ENCODE peak calls at places on chromosome 18, in nine cellular contexts. O is KBM-7, I is activated T-cell treated with anti-CD3 and anti-CD28 coated beads for 24 hours, S is HTR-8/SVneo, Q is MV-4-11, F is astrocyte of the spinal cord, H is psoas muscle, J is Caki2, E is PC-3. T is an unnamed sample.

GRCh38 chr18:78610179-78610578 is 369.4 kb upstream of the SALL3 start:
- DNase-seq in O (no peak), I (no peak), S (no peak), Q (no peak), F (no peak), H (no peak), J (no peak), E (no peak), T (peak; percentile 39)

GRCh38 chr18:57749604-57749970 is 53.5 kb downstream of the ATP8B1 start:
- DNase-seq in O (no peak), I (no peak), S (no peak), Q (no peak), F (no peak), H (no peak), J (no peak), E (no peak), T (no peak)

GRCh38 chr18:58570360-58571064 is 58.4 kb downstream of the ALPK2 start:
- DNase-seq in O (no peak), I (no peak), S (no peak), Q (no peak), F (peak; percentile 23), H (no peak), J (no peak), E (no peak), T (no peak)

GRCh38 chr18:3256693-3257626 is 5.0 kb upstream of the MYL12B start:
- DNase-seq in O (no peak), I (no peak), S (no peak), Q (no peak), F (peak; percentile 52), H (no peak), J (no peak), E (peak; percentile 85), T (no peak)

GRCh38 chr18:13136056-13136688 is 82.4 kb upstream of the LDLRAD4 start:
- DNase-seq in O (peak; percentile 56), I (no peak), S (no peak), Q (no peak), F (peak; percentile 19), H (no peak), J (no peak), E (no peak), T (peak; percentile 65)

GRCh38 chr18:39825485-39825884 is 2129.5 kb upstream of the PIK3C3 start:
- DNase-seq in O (no peak), I (no peak), S (no peak), Q (no peak), F (peak; percentile 28), H (no peak), J (peak; percentile 46), E (no peak), T (no peak)

GRCh38 chr18:21090680-21091079 is 20.9 kb downstream of the ROCK1 start:
- DNase-seq in O (no peak), I (no peak), S (no peak), Q (no peak), F (no peak), H (no peak), J (no peak), E (no peak), T (no peak)

GRCh38 chr18:24915547-24915946 is 436.4 kb downstream of the ZNF521 start:
- DNase-seq in O (no peak), I (no peak), S (no peak), Q (no peak), F (peak; percentile 39), H (no peak), J (no peak), E (peak; percentile 68), T (no peak)

GRCh38 chr18:49527631-49528327 is 34.1 kb upstream of the LIPG start:
- DNase-seq in O (no peak), I (no peak), S (no peak), Q (no peak), F (no peak), H (no peak), J (peak; percentile 3), E (no peak), T (no peak)

GRCh38 chr18:63198868-63199742 is 120.5 kb downstream of the BCL2 start:
- DNase-seq in O (no peak), I (no peak), S (no peak), Q (no peak), F (no peak), H (no peak), J (no peak), E (no peak), T (no peak)

GRCh38 chr18:57705861-57706590 is 84.4 kb upstream of the NARS1 start:
- DNase-seq in O (no peak), I (no peak), S (no peak), Q (no peak), F (no peak), H (no peak), J (no peak), E (peak; percentile 81), T (no peak)

GRCh38 chr18:9750606-9751304 is 42.7 kb downstream of the RAB31 start:
- DNase-seq in O (peak; percentile 19), I (no peak), S (no peak), Q (peak; percentile 85), F (no peak), H (no peak), J (no peak), E (no peak), T (no peak)

GRCh38 chr18:38534073-38534472 is 968.5 kb upstream of the CELF4 start:
- DNase-seq in O (no peak), I (no peak), S (no peak), Q (no peak), F (no peak), H (no peak), J (no peak), E (no peak), T (no peak)

GRCh38 chr18:78319934-78320333 is 659.7 kb upstream of the SALL3 start:
- DNase-seq in O (no peak), I (no peak), S (no peak), Q (no peak), F (no peak), H (no peak), J (no peak), E (no peak), T (no peak)

GRCh38 chr18:3458378-3458777 is 8.4 kb downstream of the TGIF1 start:
- DNase-seq in O (no peak), I (no peak), S (no peak), Q (no peak), F (peak; percentile 23), H (no peak), J (no peak), E (peak; percentile 40), T (no peak)

GRCh38 chr18:73752965-73753364 is 394.7 kb downstream of the FBXO15 start:
- DNase-seq in O (no peak), I (no peak), S (no peak), Q (no peak), F (no peak), H (no peak), J (no peak), E (no peak), T (no peak)

GRCh38 chr18:57743008-57743407 is 60.1 kb downstream of the ATP8B1 start:
- DNase-seq in O (no peak), I (no peak), S (no peak), Q (no peak), F (peak; percentile 77), H (no peak), J (peak; percentile 18), E (peak; percentile 47), T (no peak)

GRCh38 chr18:37188016-37188791 is 359.3 kb downstream of the KIAA1328 start:
- DNase-seq in O (no peak), I (no peak), S (no peak), Q (no peak), F (peak; percentile 69), H (no peak), J (no peak), E (no peak), T (no peak)

GRCh38 chr18:13684546-13684945 is 41.8 kb downstream of the FAM210A start:
- DNase-seq in O (no peak), I (no peak), S (no peak), Q (no peak), F (no peak), H (no peak), J (no peak), E (no peak), T (no peak)

GRCh38 chr18:45639424-45639823 is 24.1 kb downstream of the SLC14A2 start:
- DNase-seq in O (no peak), I (no peak), S (no peak), Q (no peak), F (no peak), H (no peak), J (peak; percentile 62), E (no peak), T (no peak)

GRCh38 chr18:3709166-3709565 is 259.2 kb downstream of the TGIF1 start:
- DNase-seq in O (no peak), I (no peak), S (no peak), Q (no peak), F (no peak), H (no peak), J (no peak), E (no peak), T (no peak)

GRCh38 chr18:79979843-79980242 is 8.5 kb downstream of the TXNL4A start:
- DNase-seq in O (no peak), I (no peak), S (no peak), Q (no peak), F (no peak), H (no peak), J (no peak), E (no peak), T (no peak)

GRCh38 chr18:44637210-44638051 is 43.3 kb upstream of the SETBP1 start:
- DNase-seq in O (no peak), I (no peak), S (no peak), Q (no peak), F (peak; percentile 59), H (no peak), J (peak; percentile 82), E (peak; percentile 65), T (no peak)

GRCh38 chr18:59340817-59341216 is 18.2 kb downstream of the LMAN1 start:
- DNase-seq in O (no peak), I (no peak), S (no peak), Q (no peak), F (no peak), H (no peak), J (no peak), E (no peak), T (no peak)

GRCh38 chr18:49778826-49779465 is 34.4 kb downstream of the ACAA2 start:
- DNase-seq in O (no peak), I (no peak), S (no peak), Q (no peak), F (peak; percentile 27), H (no peak), J (no peak), E (no peak), T (no peak)

GRCh38 chr18:75687626-75688025 is 260.1 kb upstream of the SMIM21 start:
- DNase-seq in O (no peak), I (no peak), S (no peak), Q (no peak), F (no peak), H (no peak), J (no peak), E (peak; percentile 4), T (no peak)

GRCh38 chr18:9629709-9630108 is 15.3 kb upstream of the PPP4R1 start:
- DNase-seq in O (no peak), I (no peak), S (no peak), Q (peak; percentile 46), F (peak; percentile 26), H (no peak), J (no peak), E (no peak), T (no peak)

GRCh38 chr18:79742076-79742475 is 55.7 kb upstream of the KCNG2 start:
- DNase-seq in O (no peak), I (no peak), S (no peak), Q (no peak), F (no peak), H (no peak), J (no peak), E (no peak), T (no peak)

GRCh38 chr18:28974504-28974903 is 797.6 kb upstream of the CDH2 start:
- DNase-seq in O (no peak), I (no peak), S (no peak), Q (no peak), F (no peak), H (no peak), J (no peak), E (peak; percentile 26), T (no peak)

GRCh38 chr18:6405237-6406074 is 9.3 kb downstream of the L3MBTL4 start:
- DNase-seq in O (no peak), I (no peak), S (no peak), Q (no peak), F (peak; percentile 4), H (no peak), J (peak; percentile 47), E (no peak), T (no peak)

GRCh38 chr18:41820784-41821183 is 134.2 kb upstream of the PIK3C3 start:
- DNase-seq in O (no peak), I (no peak), S (no peak), Q (no peak), F (no peak), H (no peak), J (no peak), E (no peak), T (no peak)